ENCODE peak calls at places on chromosomes 5 and 9, in seven cellular contexts. E is ovary, M is A549, Q is transverse colon, B is H1, H is adrenal gland, T is breast epithelium. X is an unnamed sample.
A peak's percentile ranks its signal among the peaks of the same experiment; 100 is the strongest.

GRCh38 chr5:52269395-52269794 is 518.3 kb upstream of the ITGA1 start:
- DNase-seq in E (no peak), M (no peak), Q (no peak), B (no peak), H (no peak), T (no peak), X (no peak)

GRCh38 chr9:107340920-107341632 is 58.0 kb downstream of the RAD23B start:
- DNase-seq in E (peak; percentile 69), M (peak; percentile 74), Q (peak; percentile 86), B (peak; percentile 58), H (peak; percentile 85), T (peak; percentile 70), X (peak; percentile 89)

GRCh38 chr9:18606831-18607230 is 132.9 kb downstream of the ADAMTSL1 start:
- DNase-seq in E (no peak), M (no peak), Q (no peak), B (peak; percentile 7), H (no peak), T (no peak), X (no peak)

GRCh38 chr9:107261106-107261505 is 22.0 kb upstream of the RAD23B start:
- DNase-seq in E (no peak), M (no peak), Q (no peak), B (no peak), H (no peak), T (no peak), X (no peak)

GRCh38 chr9:34546834-34547827 is 24.3 kb upstream of the ENHO start:
- DNase-seq in E (no peak), M (peak; percentile 66), Q (peak; percentile 64), B (peak; percentile 47), H (peak; percentile 62), T (no peak), X (no peak)

GRCh38 chr9:89664896-89665329 is 60.1 kb downstream of the GADD45G start:
- DNase-seq in E (no peak), M (no peak), Q (peak; percentile 85), B (no peak), H (no peak), T (peak; percentile 93), X (no peak)

GRCh38 chr5:113050606-113051391 is 74.2 kb downstream of the DCP2 start:
- DNase-seq in E (no peak), M (no peak), Q (no peak), B (no peak), H (peak; percentile 38), T (no peak), X (no peak)

GRCh38 chr5:125660231-125660895 is 762.8 kb upstream of the GRAMD2B start:
- DNase-seq in E (no peak), M (no peak), Q (no peak), B (no peak), H (no peak), T (no peak), X (no peak)

GRCh38 chr9:31259824-31260223 is 1124.6 kb upstream of the ACO1 start:
- DNase-seq in E (no peak), M (no peak), Q (no peak), B (no peak), H (no peak), T (no peak), X (no peak)

GRCh38 chr5:75336625-75337336 is at the start of gene HMGCR:
- DNase-seq in E (peak; percentile 97), M (peak; percentile 88), Q (peak; percentile 99), B (peak; percentile 99), H (peak; percentile 100), T (peak; percentile 99), X (peak; percentile 100)
- TF ChIP-seq POLR2A in E (peak; percentile 47), M (peak; percentile 92), Q (peak; percentile 95), B (peak; percentile 92), H (peak; percentile 77), T (peak; percentile 9), X (peak; percentile 90)

DNA sequence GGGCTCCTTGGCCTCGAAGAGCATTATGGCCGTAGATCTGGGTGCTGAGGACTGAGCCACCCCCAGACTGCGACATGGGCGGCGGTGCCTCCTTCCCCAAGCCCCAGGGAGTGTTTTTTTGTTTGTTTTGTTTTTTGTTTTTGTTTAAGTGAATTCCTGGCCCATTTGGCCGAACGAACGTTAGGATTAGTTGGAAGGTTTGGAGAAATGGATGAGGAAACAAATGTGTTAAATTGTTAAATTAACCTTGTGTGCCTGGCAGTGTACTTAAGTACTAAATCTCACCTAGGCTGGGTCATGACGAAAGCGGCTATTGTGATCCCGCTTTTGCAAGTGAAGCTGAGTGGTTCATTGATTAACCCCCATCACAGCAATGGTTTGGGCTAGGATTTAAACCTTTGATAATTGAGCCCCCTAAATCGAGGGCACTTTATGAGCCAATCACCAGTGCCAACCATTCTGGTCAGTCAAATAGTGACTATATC is 22.9 kb downstream of the HNRNPK start:
- DNase-seq in E (no peak), M (no peak), Q (peak; percentile 35), B (no peak), H (no peak), T (no peak), X (no peak)
- H3K27ac ChIP-seq in E (peak overlapping the region; percentile 69), M (peak overlapping the region; percentile 94), Q (peak overlapping the region; percentile 90), B (no peak overlapping the region), H (peak overlapping the region; percentile 67), T (peak overlapping the region; percentile 90), X (peak overlapping the region; percentile 90)

DNA sequence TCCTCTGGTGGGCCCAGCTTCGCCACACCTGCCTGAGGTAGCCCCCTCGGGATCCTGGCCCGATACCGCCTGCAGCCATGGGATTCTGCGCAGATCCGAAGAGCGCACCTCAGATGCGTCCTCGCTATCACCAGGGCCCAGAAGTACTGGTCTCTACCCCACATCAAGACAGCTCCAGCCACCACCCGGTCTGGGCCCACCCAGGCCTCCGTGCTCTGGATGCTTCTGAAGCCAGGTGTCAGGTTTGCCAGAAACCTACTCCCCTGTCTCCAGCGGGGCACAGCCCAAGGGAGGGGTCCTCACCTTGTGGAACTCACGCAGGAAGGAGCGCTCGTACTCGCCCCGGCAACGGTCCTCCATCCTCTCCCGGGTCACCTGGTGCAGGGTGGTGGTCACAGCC is 2.4 kb downstream of the ANAPC2 start:
- DNase-seq in E (no peak), M (no peak), Q (no peak), B (no peak), H (no peak), T (no peak), X (no peak)
- H3K4me3 ChIP-seq in E (no peak overlapping the region), M (no peak overlapping the region), Q (no peak overlapping the region), B (no peak overlapping the region), H (no peak overlapping the region), T (no peak overlapping the region), X (no peak overlapping the region)

GRCh38 chr9:124342946-124343485 is 72.2 kb downstream of the PSMB7 start:
- DNase-seq in E (peak; percentile 77), M (peak; percentile 29), Q (peak; percentile 37), B (no peak), H (peak; percentile 86), T (peak; percentile 44), X (no peak)
- TF ChIP-seq POLR2A in E (no peak), M (no peak), Q (no peak), B (no peak), H (no peak), T (no peak), X (no peak)

GRCh38 chr5:111595425-111595824 is 83.1 kb upstream of the STARD4 start:
- DNase-seq in E (no peak), M (no peak), Q (no peak), B (no peak), H (no peak), T (no peak), X (no peak)
- H3K27ac ChIP-seq in E (no peak overlapping the region), M (no peak overlapping the region), Q (no peak overlapping the region), B (no peak overlapping the region), H (no peak overlapping the region), T (no peak overlapping the region), X (no peak overlapping the region)

DNA sequence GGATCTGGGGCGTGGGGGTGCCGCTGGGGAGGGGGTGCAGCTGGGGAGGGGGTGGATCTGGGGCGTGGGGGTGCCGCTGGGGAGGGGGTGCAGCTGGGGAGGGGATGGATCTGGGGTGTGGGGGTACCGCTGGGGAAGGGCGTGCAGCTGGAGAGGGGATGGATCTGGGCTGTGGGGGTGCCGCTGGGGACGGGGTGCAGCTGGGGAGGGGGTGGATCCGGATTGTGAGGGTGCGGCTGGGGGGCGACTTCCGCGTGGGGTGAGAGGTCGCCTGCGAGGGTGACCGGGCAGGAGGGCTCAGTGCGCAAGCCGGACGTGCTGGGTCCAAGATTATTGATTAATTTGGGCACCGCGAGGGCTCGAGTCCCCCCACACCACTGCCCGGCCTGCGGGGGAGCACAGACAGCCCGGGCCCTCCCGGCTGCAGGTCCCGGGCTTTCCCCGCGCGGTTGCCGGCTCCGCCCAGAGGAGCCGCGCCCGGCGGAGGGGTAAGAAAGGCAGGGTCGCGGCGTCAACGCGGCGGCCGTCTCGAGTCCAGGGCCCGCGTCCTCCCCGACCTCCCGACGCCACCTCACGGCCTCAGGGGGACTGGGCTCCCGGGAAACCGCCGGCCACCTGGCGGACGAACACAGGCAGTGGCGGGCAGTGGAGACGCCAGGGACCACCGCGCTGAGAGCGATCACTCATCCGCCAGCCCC is 572 bp upstream of the MRPL41 start:
- DNase-seq in E (no peak), M (peak; percentile 93), Q (no peak), B (peak; percentile 65), H (peak; percentile 76), T (no peak), X (peak; percentile 74)
- H3K4me3 ChIP-seq in E (peak overlapping the region; percentile 75), M (peak overlapping the region; percentile 77), Q (peak overlapping the region; percentile 96), B (peak overlapping the region; percentile 78), H (peak overlapping the region; percentile 62), T (peak overlapping the region; percentile 96), X (peak overlapping the region; percentile 70)

GRCh38 chr9:113511047-113511521 is 47.6 kb downstream of the RGS3 start:
- DNase-seq in E (no peak), M (no peak), Q (peak; percentile 59), B (no peak), H (peak; percentile 68), T (no peak), X (peak; percentile 91)
- TF ChIP-seq POLR2A in E (no peak), M (no peak), Q (peak; percentile 63), B (no peak), H (no peak), T (no peak), X (no peak)

DNA sequence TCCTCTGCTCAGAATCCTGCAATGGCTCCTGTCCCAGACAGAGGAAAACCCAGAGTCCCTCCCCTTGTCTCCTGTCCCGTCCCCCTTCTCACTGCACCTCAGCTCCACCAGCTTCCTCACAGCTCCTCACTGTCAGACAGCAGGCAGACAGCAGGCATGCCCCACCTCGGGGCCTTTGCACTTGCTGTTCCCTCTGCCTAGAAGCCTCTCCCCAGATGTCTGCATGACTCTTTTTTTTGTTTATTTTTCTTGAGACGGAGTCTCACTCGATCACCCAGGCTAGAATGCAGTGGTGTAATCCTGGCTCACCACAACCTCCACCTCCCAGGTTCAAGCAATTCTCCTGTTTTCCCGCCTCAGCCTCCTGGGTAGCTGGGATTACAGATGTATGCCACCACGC is 8.8 kb upstream of the SLC6A7 start:
- DNase-seq in E (no peak), M (no peak), Q (peak; percentile 76), B (no peak), H (no peak), T (no peak), X (no peak)
- H3K27ac ChIP-seq in E (no peak overlapping the region), M (no peak overlapping the region), Q (peak overlapping the region; percentile 85), B (no peak overlapping the region), H (no peak overlapping the region), T (peak overlapping the region; percentile 57), X (no peak overlapping the region)

X was measured in right lobe of liver.